ENCODE peak calls at places on chromosomes 3 and 15, in six cellular contexts. B, T, N, Z, W and R are unnamed samples.

GRCh38 chr3:54191997-54192396 is 69.6 kb downstream of the CACNA2D3 start:
- DNase-seq in W (no peak), Z (no peak), T (no peak), B (no peak), N (no peak), R (no peak)

GRCh38 chr15:27743078-27743477 is 356.0 kb downstream of the OCA2 start:
- DNase-seq in W (no peak), N (no peak), T (no peak), B (no peak), Z (no peak), R (no peak)

GRCh38 chr3:69524826-69525225 is 138.9 kb upstream of the FRMD4B start:
- DNase-seq in N (no peak), W (no peak), T (no peak), B (no peak), Z (no peak), R (no peak)

GRCh38 chr15:100559330-100559729 is 30.6 kb upstream of the CERS3 start:
- DNase-seq in N (no peak), W (no peak), B (peak; percentile 91), T (no peak), Z (peak; percentile 49), R (no peak)

GRCh38 chr15:40441736-40442531 is 1.2 kb downstream of the BAHD1 start:
- DNase-seq in B (no peak), W (peak; percentile 36), T (no peak), N (no peak), Z (no peak), R (peak; percentile 49)

GRCh38 chr3:187945374-187945773 is 200.1 kb upstream of the BCL6 start:
- DNase-seq in N (no peak), B (no peak), W (no peak), T (no peak), Z (no peak), R (no peak)

GRCh38 chr15:65990298-65990981 is 121.1 kb downstream of the RAB11A start:
- DNase-seq in N (no peak), B (no peak), Z (no peak), T (no peak), W (no peak), R (no peak)

GRCh38 chr15:39312984-39313383 is 267.9 kb upstream of the THBS1 start:
- DNase-seq in N (peak; percentile 22), B (peak; percentile 29), Z (no peak), W (no peak), T (no peak), R (no peak)

GRCh38 chr15:68731318-68731897 is 89.3 kb downstream of the ANP32A start:
- DNase-seq in Z (no peak), W (no peak), T (no peak), B (no peak), N (no peak), R (no peak)

GRCh38 chr3:139455855-139456254 is 20.5 kb downstream of the RBP2 start:
- DNase-seq in N (peak; percentile 38), Z (no peak), B (peak; percentile 16), W (no peak), T (no peak), R (no peak)

GRCh38 chr3:195269375-195270078 is 1.4 kb downstream of the XXYLT1 start:
- DNase-seq in B (no peak), W (no peak), T (no peak), Z (no peak), N (no peak), R (peak; percentile 29)

GRCh38 chr3:100465871-100466777 is 26.3 kb upstream of the TMEM45A start:
- DNase-seq in W (no peak), B (peak; percentile 12), Z (no peak), N (no peak), T (no peak), R (no peak)

GRCh38 chr3:143443851-143444331 is 324.3 kb downstream of the CHST2 start:
- DNase-seq in Z (peak; percentile 78), T (peak; percentile 86), W (peak; percentile 40), B (peak; percentile 99), N (peak; percentile 22), R (no peak)

GRCh38 chr15:31341036-31341435 is 14.4 kb downstream of the KLF13 start:
- DNase-seq in N (no peak), Z (no peak), B (no peak), W (no peak), T (no peak), R (no peak)

GRCh38 chr15:55741592-55742497 is 1.1 kb downstream of the PRTG start:
- DNase-seq in N (peak; percentile 73), W (peak; percentile 12), B (no peak), T (peak; percentile 33), Z (no peak), R (peak; percentile 52)

GRCh38 chr3:169133178-169134161 is 530.0 kb downstream of the MECOM start:
- DNase-seq in Z (no peak), W (no peak), B (peak; percentile 67), T (no peak), N (peak; percentile 22), R (no peak)

GRCh38 chr3:32734756-32735155 is 49.8 kb downstream of the CNOT10 start:
- DNase-seq in Z (no peak), W (no peak), N (no peak), B (no peak), T (no peak), R (no peak)

DNA sequence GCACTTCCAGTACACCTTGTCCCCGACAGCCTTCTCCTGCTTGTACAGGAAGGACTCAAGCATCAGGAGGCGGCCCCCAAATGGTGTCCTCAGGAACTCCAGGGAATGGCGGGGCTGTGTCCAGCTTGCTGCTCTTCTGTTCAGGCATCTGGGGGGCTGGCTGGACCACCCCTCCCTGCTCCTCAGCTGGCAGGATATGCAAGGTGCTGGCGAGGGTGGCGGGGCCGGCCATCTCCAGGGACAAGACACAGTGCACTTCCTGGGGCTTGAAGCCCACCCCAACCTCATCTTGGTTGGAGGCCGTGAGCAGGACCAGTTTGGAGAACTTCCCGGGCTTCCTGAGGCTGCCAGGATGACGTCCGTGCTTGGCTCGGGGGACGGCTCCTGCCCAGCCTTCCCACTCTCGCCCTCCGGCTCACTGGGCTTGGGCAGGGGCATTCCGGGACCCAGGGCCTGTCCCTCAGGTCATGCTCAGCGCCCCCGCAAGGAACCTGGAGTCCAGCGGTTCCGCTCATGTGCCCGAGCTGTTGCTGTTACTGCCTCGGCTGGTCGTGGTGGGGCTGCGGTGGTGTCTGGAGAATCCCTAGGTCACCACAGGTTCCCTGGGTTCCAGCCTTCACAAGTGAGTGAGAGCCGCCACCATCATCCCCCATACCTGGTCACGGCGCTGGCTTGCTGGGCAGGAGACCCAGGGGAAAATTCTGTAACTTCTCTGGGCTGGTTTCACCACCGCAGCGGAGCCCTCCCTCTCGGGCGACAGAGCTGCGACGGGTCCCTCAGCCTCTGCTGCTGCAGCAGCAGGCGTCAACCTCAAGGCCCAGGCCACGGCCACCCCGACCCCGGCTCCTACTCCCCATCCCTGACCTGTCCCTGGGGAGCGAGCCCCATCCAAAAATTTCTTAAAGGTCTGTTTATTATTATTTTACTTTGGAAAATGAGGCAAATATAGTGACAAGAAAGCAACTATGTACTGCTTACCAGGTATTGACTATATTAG is 82.8 kb upstream of the FXR1 start:
- DNase-seq in B (no peak), N (no peak), T (no peak), Z (no peak), W (no peak), R (peak; percentile 7)
- H3K4me3 ChIP-seq in B (no peak overlapping the region), N (no peak overlapping the region), T (no peak overlapping the region), Z (no peak overlapping the region), W (no peak overlapping the region), R (no peak overlapping the region)

GRCh38 chr3:48440590-48440958 is 517 bp downstream of the TMA7 start:
- DNase-seq in T (no peak), Z (no peak), N (peak; percentile 32), W (no peak), B (no peak), R (no peak)

GRCh38 chr3:48441940-48442339 is 1.9 kb downstream of the TMA7 start:
- DNase-seq in W (no peak), Z (no peak), T (no peak), N (no peak), B (no peak), R (no peak)

GRCh38 chr3:48446425-48447193 is at the start of gene ATRIP:
- DNase-seq in N (peak; percentile 86), W (peak; percentile 88), T (peak; percentile 93), Z (no peak), B (peak; percentile 70), R (peak; percentile 88)

GRCh38 chr3:48446043-48446424 is 503 bp upstream of the ATRIP start:
- DNase-seq in B (no peak), T (no peak), W (no peak), Z (no peak), N (no peak), R (no peak)

GRCh38 chr3:48445277-48445882 is 1.2 kb upstream of the ATRIP start:
- DNase-seq in T (no peak), B (no peak), Z (no peak), W (no peak), N (no peak), R (no peak)
- H3K4me3 ChIP-seq in T (no peak overlapping the region), B (no peak overlapping the region), Z (peak overlapping the region; percentile 95), W (no peak overlapping the region), N (no peak overlapping the region), R (peak overlapping the region; percentile 73)

DNA sequence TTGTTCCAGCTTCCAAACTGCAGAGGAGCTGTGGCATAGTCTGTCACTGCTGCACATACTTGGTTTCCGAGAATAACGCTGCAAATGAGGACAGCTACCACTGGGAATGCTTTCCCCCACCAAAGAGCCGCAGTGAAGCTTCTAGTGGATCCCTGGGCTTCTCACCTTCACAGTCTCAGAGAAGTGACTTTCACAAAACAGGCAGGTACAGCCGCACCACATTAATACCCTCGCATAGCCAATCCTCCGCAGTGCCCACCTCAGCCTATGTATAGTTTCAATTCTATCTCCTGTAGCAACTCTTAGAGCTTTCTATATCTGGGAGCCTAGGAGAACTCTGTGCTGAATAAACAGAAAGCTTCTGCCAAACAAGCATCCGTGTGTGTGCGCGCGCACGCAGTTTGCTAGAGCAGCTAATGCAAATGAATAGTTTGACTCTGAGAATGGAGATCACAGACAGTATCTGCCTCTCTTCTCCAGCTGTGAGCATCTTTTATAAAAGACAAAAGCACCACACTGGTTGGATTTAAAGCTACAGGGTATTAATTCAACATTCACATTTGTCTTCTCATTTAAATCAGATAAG is 81.9 kb upstream of the PLXND1 start:
- DNase-seq in W (peak; percentile 78), B (no peak), N (no peak), T (peak; percentile 31), Z (no peak), R (peak; percentile 90)
- H3K4me3 ChIP-seq in W (no peak overlapping the region), B (no peak overlapping the region), N (no peak overlapping the region), T (no peak overlapping the region), Z (peak overlapping the region; percentile 43), R (peak overlapping the region; percentile 76)

GRCh38 chr3:18446067-18446793 is 21.1 kb upstream of the SATB1 start:
- DNase-seq in B (no peak), Z (no peak), T (no peak), W (no peak), N (no peak), R (no peak)
- H3K4me3 ChIP-seq in B (no peak overlapping the region), Z (no peak overlapping the region), T (no peak overlapping the region), W (no peak overlapping the region), N (no peak overlapping the region), R (no peak overlapping the region)